ENCODE peak calls at places on chromosome 9, in five cellular contexts. Z is A549, S is H1, O is H9, M is astrocyte. B is an unnamed sample.

GRCh38 chr9:76697554-76697953 is 66.7 kb upstream of the PCA3 start:
- DNase-seq in Z (no peak), S (no peak), O (no peak), M (no peak), B (no peak)

GRCh38 chr9:121731919-121732318 is 80.5 kb downstream of the DAB2IP start:
- DNase-seq in Z (no peak), S (no peak), O (no peak), M (no peak), B (no peak)

GRCh38 chr9:77386187-77386586 is 208.9 kb downstream of the VPS13A start:
- DNase-seq in Z (no peak), S (no peak), O (no peak), M (peak), B (no peak)

GRCh38 chr9:128550770-128551651 is 1.4 kb upstream of the SPTAN1 start:
- DNase-seq in Z (no peak), S (no peak), O (peak), M (peak), B (no peak)

GRCh38 chr9:125987420-125987819 is 240.2 kb downstream of the PBX3 start:
- DNase-seq in Z (no peak), S (no peak), O (no peak), M (no peak), B (no peak)

GRCh38 chr9:134010774-134011173 is 14.5 kb upstream of the BRD3OS start:
- DNase-seq in Z (no peak), S (no peak), O (no peak), M (peak), B (no peak)

GRCh38 chr9:2209400-2209799 is 194.3 kb downstream of the SMARCA2 start:
- DNase-seq in Z (no peak), S (no peak), O (no peak), M (no peak), B (no peak)

GRCh38 chr9:106675780-106676179 is 187.2 kb upstream of the ZNF462 start:
- DNase-seq in Z (no peak), S (no peak), O (no peak), M (no peak), B (no peak)

GRCh38 chr9:131060902-131061630 is 35.3 kb upstream of the AIF1L start:
- DNase-seq in Z (no peak), S (no peak), O (no peak), M (no peak), B (no peak)

GRCh38 chr9:110282023-110282766 is 25.9 kb upstream of the TXN start:
- DNase-seq in Z (no peak), S (no peak), O (no peak), M (peak), B (no peak)

GRCh38 chr9:115164511-115164974 is 46.6 kb upstream of the TNC start:
- DNase-seq in Z (no peak), S (no peak), O (peak), M (peak), B (peak)

GRCh38 chr9:36925033-36925432 is 109.0 kb downstream of the PAX5 start:
- DNase-seq in Z (no peak), S (no peak), O (no peak), M (no peak), B (no peak)

GRCh38 chr9:76161546-76161945 is 232.7 kb downstream of the RFK start:
- DNase-seq in Z (no peak), S (no peak), O (no peak), M (peak), B (no peak)

GRCh38 chr9:106593201-106593600 is 269.8 kb upstream of the ZNF462 start:
- DNase-seq in Z (no peak), S (no peak), O (no peak), M (no peak), B (no peak)

GRCh38 chr9:16611001-16611400 is 259.5 kb downstream of the BNC2 start:
- DNase-seq in Z (no peak), S (no peak), O (no peak), M (peak), B (no peak)

GRCh38 chr9:6852243-6852963 is 94.6 kb downstream of the KDM4C start:
- DNase-seq in Z (peak), S (no peak), O (no peak), M (peak), B (no peak)

GRCh38 chr9:132609184-132609583 is 26.8 kb downstream of the BARHL1 start:
- DNase-seq in Z (no peak), S (no peak), O (no peak), M (no peak), B (no peak)

GRCh38 chr9:105007143-105007542 is 79.2 kb upstream of the ABCA1 start:
- DNase-seq in Z (peak), S (no peak), O (no peak), M (peak), B (no peak)

GRCh38 chr9:110731437-110732028 is 62.9 kb downstream of the MUSK start:
- DNase-seq in Z (no peak), S (no peak), O (no peak), M (no peak), B (no peak)

GRCh38 chr9:108411632-108412031 is 444.2 kb downstream of the ACTL7B start:
- DNase-seq in Z (no peak), S (no peak), O (no peak), M (no peak), B (no peak)

GRCh38 chr9:131732636-131733340 is 7.1 kb downstream of the RAPGEF1 start:
- DNase-seq in Z (no peak), S (no peak), O (no peak), M (no peak), B (no peak)

GRCh38 chr9:69379250-69379982 is 54.4 kb downstream of the ENTREP1 start:
- DNase-seq in Z (no peak), S (no peak), O (no peak), M (peak), B (no peak)

GRCh38 chr9:101029300-101030021 is 934 bp downstream of the PLPPR1 start:
- DNase-seq in Z (no peak), S (no peak), O (no peak), M (no peak), B (peak)

GRCh38 chr9:83199240-83199639 is 136.3 kb upstream of the RASEF start:
- DNase-seq in Z (peak), S (no peak), O (peak), M (peak), B (no peak)

GRCh38 chr9:23015557-23015956 is 568.9 kb downstream of the DMRTA1 start:
- DNase-seq in Z (no peak), S (no peak), O (no peak), M (no peak), B (no peak)

GRCh38 chr9:38224941-38225340 is 155.9 kb upstream of the SHB start:
- DNase-seq in Z (no peak), S (no peak), O (no peak), M (no peak), B (no peak)

GRCh38 chr9:82382887-82383616 is 394.5 kb downstream of the SPATA31D1 start:
- DNase-seq in Z (no peak), S (peak), O (no peak), M (peak), B (no peak)

GRCh38 chr9:33257276-33257675 is 7.2 kb downstream of the BAG1 start:
- DNase-seq in Z (no peak), S (no peak), O (no peak), M (no peak), B (no peak)

GRCh38 chr9:25677301-25678146 is 720 bp downstream of the TUSC1 start:
- DNase-seq in Z (peak), S (no peak), O (peak), M (peak), B (peak)

GRCh38 chr9:134589748-134590147 is 51.9 kb upstream of the COL5A1 start:
- DNase-seq in Z (no peak), S (no peak), O (peak), M (no peak), B (no peak)

GRCh38 chr9:135415586-135415985 is 64.0 kb upstream of the PPP1R26 start:
- DNase-seq in Z (no peak), S (no peak), O (no peak), M (no peak), B (no peak)

GRCh38 chr9:120477534-120478001 is 102.4 kb downstream of the CDK5RAP2 start:
- DNase-seq in Z (peak), S (peak), O (peak), M (peak), B (peak)

GRCh38 chr9:133144142-133144886 is 19.4 kb downstream of the GBGT1 start:
- DNase-seq in Z (peak), S (no peak), O (peak), M (no peak), B (peak)

GRCh38 chr9:14173730-14174129 is 140.2 kb downstream of the NFIB start:
- DNase-seq in Z (no peak), S (no peak), O (no peak), M (no peak), B (no peak)

GRCh38 chr9:89815903-89816573 is 211.2 kb downstream of the GADD45G start:
- DNase-seq in Z (no peak), S (no peak), O (no peak), M (no peak), B (peak)

GRCh38 chr9:99451121-99451606 is 229.1 kb downstream of the SEC61B start:
- DNase-seq in Z (no peak), S (no peak), O (no peak), M (peak), B (peak)

GRCh38 chr9:70639853-70640814 is 225.7 kb upstream of the KLF9 start:
- DNase-seq in Z (peak), S (no peak), O (no peak), M (peak), B (no peak)

GRCh38 chr9:124500796-124501611 is 6.2 kb downstream of the NR5A1 start:
- DNase-seq in Z (no peak), S (no peak), O (no peak), M (no peak), B (no peak)

GRCh38 chr9:19036611-19037010 is 3.6 kb upstream of the SAXO1 start:
- DNase-seq in Z (no peak), S (no peak), O (no peak), M (no peak), B (no peak)
- H3K27ac ChIP-seq in Z (no peak), S (no peak), O (no peak), M (no peak), B (no peak)

GRCh38 chr9:127053908-127054307 is 68.5 kb downstream of the ANGPTL2 start:
- DNase-seq in Z (no peak), S (no peak), O (no peak), M (no peak), B (no peak)
- H3K27ac ChIP-seq in Z (no peak), S (no peak), O (no peak), M (no peak), B (peak)

GRCh38 chr9:114163517-114163924 is 8.2 kb downstream of the COL27A1 start:
- DNase-seq in Z (peak), S (no peak), O (peak), M (peak), B (no peak)
- H3K27ac ChIP-seq in Z (peak), S (no peak), O (no peak), M (peak), B (no peak)

GRCh38 chr9:74282526-74283253 is 214.4 kb upstream of the RORB start:
- DNase-seq in Z (no peak), S (no peak), O (no peak), M (no peak), B (no peak)
- H3K27ac ChIP-seq in Z (no peak), S (no peak), O (no peak), M (no peak), B (no peak)

GRCh38 chr9:35748239-35748857 is 680 bp downstream of the GBA2 start:
- DNase-seq in Z (no peak), S (no peak), O (no peak), M (no peak), B (no peak)

GRCh38 chr9:35745569-35745968 is 3.5 kb downstream of the GBA2 start:
- DNase-seq in Z (no peak), S (no peak), O (no peak), M (no peak), B (no peak)

GRCh38 chr9:35743880-35744518 is 5.0 kb downstream of the GBA2 start:
- DNase-seq in Z (no peak), S (no peak), O (no peak), M (no peak), B (no peak)

GRCh38 chr9:35748858-35749514 is at the start of the genes GBA2 and RGP1:
- DNase-seq in Z (peak), S (no peak), O (peak), M (peak), B (peak)

DNA sequence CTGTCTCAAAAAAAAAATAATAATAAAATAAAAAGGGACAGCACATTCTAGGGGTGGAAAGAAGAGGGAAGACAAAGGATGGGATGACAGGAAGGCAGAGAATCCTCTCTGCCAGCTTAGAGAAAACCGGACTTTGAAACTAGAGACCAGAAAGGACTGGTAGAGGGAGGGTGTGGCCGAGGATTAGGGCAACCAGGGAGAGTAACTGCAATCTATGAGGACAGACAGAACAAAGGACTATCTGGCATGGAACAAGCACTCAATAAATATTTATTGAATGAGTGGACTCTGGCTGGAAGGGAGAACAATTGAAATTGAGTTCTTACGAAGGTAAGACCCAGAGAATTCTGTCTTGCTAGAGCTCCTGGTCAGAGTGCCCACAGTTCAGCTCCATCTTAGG is 2.4 kb downstream of the GBA2 start:
- DNase-seq in Z (no peak), S (no peak), O (no peak), M (no peak), B (no peak)
- H3K27ac ChIP-seq in Z (no peak), S (no peak), O (no peak), M (no peak), B (no peak)

GRCh38 chr9:95508968-95509850 is 7.6 kb downstream of the PTCH1 start:
- DNase-seq in Z (peak), S (peak), O (peak), M (peak), B (peak)
- H3K27ac ChIP-seq in Z (peak), S (peak), O (no peak), M (peak), B (peak)

DNA sequence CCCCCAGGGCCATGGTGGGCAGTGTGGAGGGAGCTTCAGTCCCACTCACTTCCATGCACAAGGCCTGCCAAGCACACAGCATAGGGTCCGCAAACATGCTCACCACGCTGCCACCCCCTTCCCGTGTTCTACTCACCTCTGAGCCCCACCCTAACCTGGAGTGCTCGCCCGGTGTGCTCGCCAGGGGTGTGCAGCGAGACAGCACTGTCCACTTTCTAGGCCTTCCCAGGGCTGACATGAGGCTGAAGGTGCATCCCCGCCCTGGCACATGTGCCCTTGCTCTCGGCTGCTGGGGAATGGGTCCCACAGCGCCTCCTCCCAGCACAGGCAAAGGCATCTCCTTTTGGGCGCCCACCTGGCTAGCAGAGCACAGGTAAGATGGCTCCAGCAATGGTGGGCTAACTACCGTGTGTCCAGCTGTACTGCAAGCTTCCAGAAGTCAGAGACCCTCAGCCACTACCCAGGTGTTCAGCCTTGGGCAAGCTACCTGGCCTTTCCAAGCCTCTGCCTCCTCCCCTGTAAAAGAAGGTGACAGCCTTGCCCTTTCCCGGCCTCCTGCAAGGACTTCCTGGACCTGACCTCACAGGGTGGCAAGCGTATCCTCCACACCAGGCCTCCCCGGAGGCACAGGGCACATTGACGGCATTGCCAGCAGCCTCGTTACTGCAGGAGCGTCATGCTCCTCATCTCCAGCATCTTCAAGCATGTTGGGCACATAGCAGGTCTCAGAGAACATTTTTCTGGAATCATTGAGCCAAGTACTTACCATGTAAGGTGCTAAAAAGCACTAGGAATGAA is 4.2 kb upstream of the SEC16A start:
- DNase-seq in Z (no peak), S (no peak), O (no peak), M (no peak), B (no peak)
- H3K27ac ChIP-seq in Z (no peak), S (no peak), O (no peak), M (no peak), B (no peak)

DNA sequence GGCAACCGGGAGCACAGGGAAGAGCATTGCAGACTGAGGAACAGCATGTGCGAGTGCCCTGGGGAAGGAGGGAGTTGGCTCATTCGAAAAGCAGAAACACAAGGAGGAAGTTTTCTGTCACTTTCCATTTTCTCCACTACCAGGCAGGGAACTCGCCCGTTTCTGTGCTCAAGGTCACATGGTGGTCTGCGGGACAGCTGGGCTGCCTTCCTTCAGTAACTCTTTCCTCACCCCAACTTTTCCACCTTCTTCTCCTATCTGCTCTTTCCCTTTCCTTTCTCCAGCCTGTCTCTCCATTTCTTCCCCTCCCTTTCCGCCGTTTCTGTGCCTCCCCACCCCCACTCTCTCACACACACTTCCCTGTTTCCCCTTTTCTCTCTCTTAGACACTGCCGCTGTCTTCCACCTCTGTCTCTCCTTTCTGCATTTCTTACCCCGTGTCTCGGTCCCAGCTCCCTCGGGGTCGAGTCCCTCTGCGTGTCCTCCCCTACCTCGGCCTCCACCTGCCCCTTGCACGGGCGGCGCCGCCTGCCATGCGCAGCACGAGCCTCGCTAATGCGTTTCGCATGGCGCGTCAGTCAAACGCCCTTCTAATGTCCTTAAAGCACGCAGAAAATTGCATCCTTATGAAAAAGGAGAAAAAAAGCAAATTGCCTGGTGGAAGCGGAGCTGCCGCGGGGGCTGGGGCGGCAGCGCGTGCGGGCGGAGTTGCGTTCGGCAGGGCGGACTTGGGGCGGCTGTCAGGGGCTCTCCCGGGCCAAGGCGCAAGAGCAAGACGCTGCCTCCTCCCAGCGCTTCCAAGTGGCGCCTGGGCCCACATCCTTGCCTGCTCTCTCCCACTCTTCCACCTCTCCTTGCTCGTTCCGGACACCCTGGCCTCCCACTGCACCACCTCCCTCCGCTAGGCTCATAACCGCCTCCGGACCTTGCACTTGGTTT is 9.5 kb downstream of the BARX1 start:
- DNase-seq in Z (no peak), S (no peak), O (no peak), M (no peak), B (no peak)
- H3K27ac ChIP-seq in Z (no peak), S (no peak), O (no peak), M (no peak), B (no peak)

B was measured in caudate nucleus.